ENCODE peak calls at places on chromosomes 12 and 14, in nine cellular contexts. One of them, this sample, is unnamed.
A peak's percentile ranks its signal among the peaks of the same experiment; 100 is the strongest.

GRCh38 chr12:68915055-68915454 is 17.9 kb downstream of the CPM start:
- DNase-seq in hepatocyte: no peak
- DNase-seq in cardiac muscle cell: peak; percentile 88
- DNase-seq in esophagus squamous epithelium: no peak
- DNase-seq in CD8-positive, alpha-beta T cell: no peak
- DNase-seq in lower lobe of right lung: no peak
- DNase-seq in SK-N-SH: no peak
- DNase-seq in Panc1: no peak
- DNase-seq in small intestine: no peak
- DNase-seq in this sample: no peak

GRCh38 chr12:59077153-59077930 is 157.0 kb upstream of the LRIG3 start:
- DNase-seq in cardiac muscle cell: peak; percentile 54
- DNase-seq in Panc1: no peak
- DNase-seq in lower lobe of right lung: no peak
- DNase-seq in CD8-positive, alpha-beta T cell: no peak
- DNase-seq in esophagus squamous epithelium: no peak
- DNase-seq in small intestine: peak; percentile 25
- DNase-seq in SK-N-SH: no peak
- DNase-seq in hepatocyte: peak; percentile 40
- DNase-seq in this sample: no peak

GRCh38 chr12:122523280-122523679 is 3.5 kb downstream of the RSRC2 start:
- DNase-seq in esophagus squamous epithelium: no peak
- DNase-seq in SK-N-SH: no peak
- DNase-seq in lower lobe of right lung: no peak
- DNase-seq in CD8-positive, alpha-beta T cell: no peak
- DNase-seq in hepatocyte: peak; percentile 19
- DNase-seq in small intestine: no peak
- DNase-seq in cardiac muscle cell: peak; percentile 78
- DNase-seq in Panc1: no peak
- DNase-seq in this sample: no peak

GRCh38 chr14:100850841-100851585 is 25.1 kb downstream of the MEG3 start:
- DNase-seq in CD8-positive, alpha-beta T cell: peak; percentile 85
- DNase-seq in small intestine: peak; percentile 70
- DNase-seq in cardiac muscle cell: peak; percentile 38
- DNase-seq in Panc1: no peak
- DNase-seq in esophagus squamous epithelium: no peak
- DNase-seq in SK-N-SH: peak; percentile 42
- DNase-seq in lower lobe of right lung: peak; percentile 84
- DNase-seq in hepatocyte: peak; percentile 42
- DNase-seq in this sample: peak; percentile 88

GRCh38 chr14:58131386-58131785 is 20.6 kb downstream of the ARMH4 start:
- DNase-seq in cardiac muscle cell: no peak
- DNase-seq in small intestine: no peak
- DNase-seq in Panc1: no peak
- DNase-seq in lower lobe of right lung: no peak
- DNase-seq in hepatocyte: no peak
- DNase-seq in SK-N-SH: no peak
- DNase-seq in CD8-positive, alpha-beta T cell: no peak
- DNase-seq in esophagus squamous epithelium: no peak
- DNase-seq in this sample: no peak

GRCh38 chr12:123387508-123388217 is 3.7 kb downstream of the KMT5A start:
- DNase-seq in CD8-positive, alpha-beta T cell: no peak
- DNase-seq in hepatocyte: no peak
- DNase-seq in esophagus squamous epithelium: no peak
- DNase-seq in Panc1: no peak
- DNase-seq in cardiac muscle cell: no peak
- DNase-seq in lower lobe of right lung: no peak
- DNase-seq in small intestine: no peak
- DNase-seq in SK-N-SH: no peak
- DNase-seq in this sample: no peak

GRCh38 chr12:117684471-117684870 is 284.3 kb downstream of the KSR2 start:
- DNase-seq in hepatocyte: no peak
- DNase-seq in lower lobe of right lung: no peak
- DNase-seq in SK-N-SH: no peak
- DNase-seq in CD8-positive, alpha-beta T cell: no peak
- DNase-seq in cardiac muscle cell: no peak
- DNase-seq in small intestine: no peak
- DNase-seq in Panc1: no peak
- DNase-seq in esophagus squamous epithelium: no peak
- DNase-seq in this sample: no peak

GRCh38 chr12:114415525-114415868 is 9.6 kb upstream of the TBX5 start:
- DNase-seq in CD8-positive, alpha-beta T cell: no peak
- DNase-seq in esophagus squamous epithelium: no peak
- DNase-seq in small intestine: no peak
- DNase-seq in SK-N-SH: no peak
- DNase-seq in lower lobe of right lung: no peak
- DNase-seq in hepatocyte: no peak
- DNase-seq in Panc1: no peak
- DNase-seq in cardiac muscle cell: no peak
- DNase-seq in this sample: no peak

GRCh38 chr12:113788020-113788856 is 177.9 kb downstream of the RBM19 start:
- DNase-seq in esophagus squamous epithelium: no peak
- DNase-seq in hepatocyte: no peak
- DNase-seq in CD8-positive, alpha-beta T cell: no peak
- DNase-seq in small intestine: no peak
- DNase-seq in lower lobe of right lung: no peak
- DNase-seq in Panc1: no peak
- DNase-seq in SK-N-SH: no peak
- DNase-seq in cardiac muscle cell: peak; percentile 39
- DNase-seq in this sample: no peak

GRCh38 chr12:127083028-127083949 is 1183.7 kb upstream of the TMEM132C start:
- DNase-seq in esophagus squamous epithelium: no peak
- DNase-seq in cardiac muscle cell: peak; percentile 73
- DNase-seq in Panc1: peak; percentile 36
- DNase-seq in small intestine: peak; percentile 85
- DNase-seq in hepatocyte: peak; percentile 72
- DNase-seq in SK-N-SH: peak; percentile 28
- DNase-seq in CD8-positive, alpha-beta T cell: no peak
- DNase-seq in lower lobe of right lung: no peak
- DNase-seq in this sample: no peak

GRCh38 chr12:57517187-57517586 is 3.1 kb downstream of the DDIT3 start:
- DNase-seq in SK-N-SH: no peak
- DNase-seq in CD8-positive, alpha-beta T cell: no peak
- DNase-seq in esophagus squamous epithelium: no peak
- DNase-seq in small intestine: no peak
- DNase-seq in hepatocyte: no peak
- DNase-seq in Panc1: peak; percentile 28
- DNase-seq in lower lobe of right lung: no peak
- DNase-seq in cardiac muscle cell: peak; percentile 50
- DNase-seq in this sample: no peak

GRCh38 chr14:24196071-24197061 is 1.1 kb upstream of the TM9SF1 start:
- DNase-seq in small intestine: peak; percentile 72
- DNase-seq in lower lobe of right lung: no peak
- DNase-seq in hepatocyte: no peak
- DNase-seq in SK-N-SH: no peak
- DNase-seq in Panc1: no peak
- DNase-seq in esophagus squamous epithelium: no peak
- DNase-seq in CD8-positive, alpha-beta T cell: no peak
- DNase-seq in cardiac muscle cell: peak; percentile 30
- DNase-seq in this sample: no peak

GRCh38 chr12:29562167-29562776 is 64.8 kb upstream of the OVCH1 start:
- DNase-seq in cardiac muscle cell: peak; percentile 82
- DNase-seq in SK-N-SH: no peak
- DNase-seq in small intestine: no peak
- DNase-seq in esophagus squamous epithelium: no peak
- DNase-seq in lower lobe of right lung: no peak
- DNase-seq in hepatocyte: no peak
- DNase-seq in Panc1: no peak
- DNase-seq in CD8-positive, alpha-beta T cell: no peak
- DNase-seq in this sample: no peak

GRCh38 chr14:31205681-31206535 is 1.7 kb downstream of the HECTD1 start:
- DNase-seq in Panc1: no peak
- DNase-seq in small intestine: peak; percentile 40
- DNase-seq in cardiac muscle cell: peak; percentile 68
- DNase-seq in esophagus squamous epithelium: no peak
- DNase-seq in SK-N-SH: peak; percentile 21
- DNase-seq in lower lobe of right lung: no peak
- DNase-seq in hepatocyte: peak; percentile 30
- DNase-seq in CD8-positive, alpha-beta T cell: no peak
- DNase-seq in this sample: no peak

GRCh38 chr14:87522575-87522974 is 470.4 kb downstream of the GALC start:
- DNase-seq in small intestine: no peak
- DNase-seq in lower lobe of right lung: no peak
- DNase-seq in SK-N-SH: no peak
- DNase-seq in hepatocyte: peak; percentile 22
- DNase-seq in CD8-positive, alpha-beta T cell: no peak
- DNase-seq in esophagus squamous epithelium: no peak
- DNase-seq in cardiac muscle cell: no peak
- DNase-seq in Panc1: no peak
- DNase-seq in this sample: no peak

GRCh38 chr14:64745511-64746041 is 41.4 kb downstream of the PLEKHG3 start:
- DNase-seq in lower lobe of right lung: no peak
- DNase-seq in hepatocyte: no peak
- DNase-seq in cardiac muscle cell: peak; percentile 55
- DNase-seq in small intestine: no peak
- DNase-seq in esophagus squamous epithelium: no peak
- DNase-seq in SK-N-SH: no peak
- DNase-seq in CD8-positive, alpha-beta T cell: no peak
- DNase-seq in Panc1: no peak
- DNase-seq in this sample: no peak

GRCh38 chr14:22885975-22886374 is 3.0 kb downstream of the REM2 start:
- DNase-seq in SK-N-SH: no peak
- DNase-seq in lower lobe of right lung: no peak
- DNase-seq in esophagus squamous epithelium: no peak
- DNase-seq in hepatocyte: no peak
- DNase-seq in Panc1: no peak
- DNase-seq in cardiac muscle cell: no peak
- DNase-seq in small intestine: no peak
- DNase-seq in CD8-positive, alpha-beta T cell: no peak
- DNase-seq in this sample: no peak

GRCh38 chr12:30599631-30600030 is 96.0 kb downstream of the IPO8 start:
- DNase-seq in lower lobe of right lung: no peak
- DNase-seq in CD8-positive, alpha-beta T cell: no peak
- DNase-seq in esophagus squamous epithelium: no peak
- DNase-seq in SK-N-SH: no peak
- DNase-seq in Panc1: no peak
- DNase-seq in hepatocyte: peak; percentile 29
- DNase-seq in small intestine: no peak
- DNase-seq in cardiac muscle cell: no peak
- DNase-seq in this sample: no peak

GRCh38 chr12:54282949-54283593 is 2.5 kb downstream of the HNRNPA1 start:
- DNase-seq in lower lobe of right lung: no peak
- DNase-seq in esophagus squamous epithelium: no peak
- DNase-seq in CD8-positive, alpha-beta T cell: no peak
- DNase-seq in hepatocyte: no peak
- DNase-seq in small intestine: no peak
- DNase-seq in cardiac muscle cell: no peak
- DNase-seq in Panc1: no peak
- DNase-seq in SK-N-SH: no peak
- DNase-seq in this sample: no peak

GRCh38 chr14:93734961-93735360 is 53.3 kb downstream of the PRIMA1 start:
- DNase-seq in small intestine: no peak
- DNase-seq in CD8-positive, alpha-beta T cell: no peak
- DNase-seq in SK-N-SH: no peak
- DNase-seq in esophagus squamous epithelium: no peak
- DNase-seq in lower lobe of right lung: no peak
- DNase-seq in Panc1: no peak
- DNase-seq in cardiac muscle cell: no peak
- DNase-seq in hepatocyte: no peak
- DNase-seq in this sample: no peak

DNA sequence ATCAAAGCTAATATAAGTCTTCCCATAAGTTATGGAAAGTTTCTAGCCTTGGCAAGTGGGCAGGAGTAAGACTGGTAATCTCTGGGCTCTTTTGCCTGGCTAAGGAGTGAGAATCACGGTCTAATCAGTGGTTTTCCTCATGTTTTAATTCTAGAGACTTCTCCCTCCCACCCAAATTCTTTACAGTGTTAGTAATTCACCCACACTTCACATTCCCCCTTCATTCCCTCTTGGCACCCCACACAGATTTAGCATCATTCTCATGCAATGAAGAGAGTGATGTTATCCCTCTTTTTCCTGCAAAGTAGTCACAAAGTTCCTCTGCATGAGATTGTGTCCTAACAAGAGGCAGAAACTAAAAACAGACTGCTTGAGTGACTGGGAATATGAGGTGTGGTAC is 28.6 kb upstream of the CACNA2D4 start:
- DNase-seq in hepatocyte: no peak
- DNase-seq in lower lobe of right lung: no peak
- DNase-seq in cardiac muscle cell: peak; percentile 67
- DNase-seq in SK-N-SH: no peak
- DNase-seq in small intestine: no peak
- DNase-seq in CD8-positive, alpha-beta T cell: no peak
- DNase-seq in esophagus squamous epithelium: no peak
- DNase-seq in Panc1: no peak
- DNase-seq in this sample: no peak
- H3K27ac ChIP-seq in hepatocyte: no peak overlapping the region
- H3K27ac ChIP-seq in lower lobe of right lung: no peak overlapping the region
- H3K27ac ChIP-seq in cardiac muscle cell: no peak overlapping the region
- H3K27ac ChIP-seq in SK-N-SH: no peak overlapping the region
- H3K27ac ChIP-seq in small intestine: no peak overlapping the region
- H3K27ac ChIP-seq in CD8-positive, alpha-beta T cell: no peak overlapping the region
- H3K27ac ChIP-seq in esophagus squamous epithelium: no peak overlapping the region
- H3K27ac ChIP-seq in Panc1: no peak overlapping the region
- H3K27ac ChIP-seq in this sample: no peak overlapping the region

DNA sequence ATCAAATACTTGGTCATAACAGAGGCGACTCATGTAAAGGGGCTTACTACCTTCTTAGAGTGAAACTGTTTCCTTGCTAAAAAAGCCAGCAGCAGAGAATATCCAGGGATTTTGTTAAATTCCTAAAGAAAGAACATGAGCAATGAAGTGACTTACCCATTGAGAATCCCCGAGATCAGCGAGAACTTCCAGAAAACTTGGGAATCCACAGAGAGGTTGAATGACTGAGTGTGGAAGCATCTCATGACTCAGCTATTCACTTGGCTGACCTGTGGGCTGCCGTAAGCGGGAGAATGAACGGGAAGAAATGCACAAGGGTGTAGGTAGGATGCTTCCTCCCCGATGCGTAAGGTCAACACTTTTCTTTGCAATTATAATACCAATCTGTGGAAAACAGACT is 85.3 kb upstream of the KCNA1 start:
- DNase-seq in CD8-positive, alpha-beta T cell: no peak
- DNase-seq in SK-N-SH: no peak
- DNase-seq in small intestine: no peak
- DNase-seq in hepatocyte: peak; percentile 18
- DNase-seq in cardiac muscle cell: peak; percentile 59
- DNase-seq in Panc1: no peak
- DNase-seq in esophagus squamous epithelium: no peak
- DNase-seq in lower lobe of right lung: no peak
- DNase-seq in this sample: no peak
- H3K4me1 ChIP-seq in CD8-positive, alpha-beta T cell: peaks cover 33% of the 10 kb centered on the region
- H3K4me1 ChIP-seq in SK-N-SH: no peaks in the 10 kb centered on the region
- H3K4me1 ChIP-seq in small intestine: no peaks in the 10 kb centered on the region
- H3K4me1 ChIP-seq in hepatocyte: no peaks in the 10 kb centered on the region
- H3K4me1 ChIP-seq in cardiac muscle cell: peaks cover 22% of the 10 kb centered on the region
- H3K4me1 ChIP-seq in Panc1: no peaks in the 10 kb centered on the region
- H3K4me1 ChIP-seq in esophagus squamous epithelium: no peaks in the 10 kb centered on the region
- H3K4me1 ChIP-seq in lower lobe of right lung: no peaks in the 10 kb centered on the region
- H3K4me1 ChIP-seq in this sample: no peaks in the 10 kb centered on the region

GRCh38 chr12:120230974-120231315 is 30.0 kb upstream of the RPLP0 start:
- DNase-seq in lower lobe of right lung: no peak
- DNase-seq in CD8-positive, alpha-beta T cell: no peak
- DNase-seq in hepatocyte: no peak
- DNase-seq in SK-N-SH: no peak
- DNase-seq in esophagus squamous epithelium: no peak
- DNase-seq in small intestine: no peak
- DNase-seq in cardiac muscle cell: no peak
- DNase-seq in Panc1: no peak
- DNase-seq in this sample: no peak
- H3K4me3 ChIP-seq in lower lobe of right lung: no peak overlapping the region
- H3K4me3 ChIP-seq in CD8-positive, alpha-beta T cell: no peak overlapping the region
- H3K4me3 ChIP-seq in hepatocyte: no peak overlapping the region
- H3K4me3 ChIP-seq in SK-N-SH: peak overlapping the region; percentile 14
- H3K4me3 ChIP-seq in esophagus squamous epithelium: no peak overlapping the region
- H3K4me3 ChIP-seq in small intestine: no peak overlapping the region
- H3K4me3 ChIP-seq in cardiac muscle cell: no peak overlapping the region
- H3K4me3 ChIP-seq in Panc1: peak overlapping the region; percentile 9
- H3K4me3 ChIP-seq in this sample: no peak overlapping the region

GRCh38 chr14:105471823-105472495 is 2.7 kb upstream of the CRIP2 start:
- DNase-seq in lower lobe of right lung: no peak
- DNase-seq in small intestine: no peak
- DNase-seq in hepatocyte: no peak
- DNase-seq in cardiac muscle cell: no peak
- DNase-seq in Panc1: no peak
- DNase-seq in SK-N-SH: no peak
- DNase-seq in CD8-positive, alpha-beta T cell: no peak
- DNase-seq in esophagus squamous epithelium: no peak
- DNase-seq in this sample: no peak
- H3K27ac ChIP-seq in lower lobe of right lung: peak overlapping the region; percentile 87
- H3K27ac ChIP-seq in small intestine: no peak overlapping the region
- H3K27ac ChIP-seq in hepatocyte: peak overlapping the region; percentile 20
- H3K27ac ChIP-seq in cardiac muscle cell: peak overlapping the region; percentile 98
- H3K27ac ChIP-seq in Panc1: peak overlapping the region; percentile 66
- H3K27ac ChIP-seq in SK-N-SH: no peak overlapping the region
- H3K27ac ChIP-seq in CD8-positive, alpha-beta T cell: no peak overlapping the region
- H3K27ac ChIP-seq in esophagus squamous epithelium: peak overlapping the region; percentile 90
- H3K27ac ChIP-seq in this sample: peak overlapping the region; percentile 73

This sample was measured in upper lobe of right lung.